ENCODE peak calls at places on chromosomes 1 and 21, in six cellular contexts. Z is astrocyte of the cerebellum, X is uterus, I is K562, G is WERI-Rb-1, C is upper lobe of left lung. B is an unnamed sample.

GRCh38 chr1:3471356-3472087 is 17.1 kb downstream of the ARHGEF16 start:
- DNase-seq in C (no peak), G (peak), I (peak), X (no peak), Z (no peak), B (no peak)

GRCh38 chr1:236854602-236854978 is 59.5 kb downstream of the MTR start:
- DNase-seq in G (no peak), C (no peak), Z (peak), I (no peak), X (no peak), B (no peak)

GRCh38 chr1:47684964-47685762 is 247.3 kb downstream of the FOXD2 start:
- DNase-seq in G (no peak), Z (peak), X (no peak), C (no peak), I (no peak), B (no peak)

GRCh38 chr1:153345187-153346066 is 3.2 kb downstream of the PGLYRP4 start:
- DNase-seq in G (peak), C (no peak), I (no peak), X (no peak), Z (no peak), B (no peak)

GRCh38 chr1:179082308-179083030 is 599 bp downstream of the TOR3A start:
- DNase-seq in G (peak), I (peak), Z (no peak), X (no peak), C (peak), B (no peak)

GRCh38 chr1:199932462-199932861 is 95.0 kb upstream of the NR5A2 start:
- DNase-seq in G (no peak), C (no peak), Z (no peak), I (no peak), X (no peak), B (no peak)

GRCh38 chr1:116310172-116310571 is 62.9 kb upstream of the ATP1A1 start:
- DNase-seq in C (no peak), X (no peak), Z (no peak), G (no peak), I (no peak), B (no peak)

GRCh38 chr1:93615201-93616150 is 66.2 kb downstream of the BCAR3 start:
- DNase-seq in C (no peak), G (no peak), I (peak), X (no peak), Z (peak), B (peak)

GRCh38 chr21:46458315-46459023 is at the start of gene DIP2A:
- DNase-seq in X (peak), C (peak), I (peak), Z (peak), G (peak), B (peak)

GRCh38 chr21:39673736-39674135 is 61.0 kb downstream of the B3GALT5 start:
- DNase-seq in X (no peak), C (no peak), Z (no peak), G (no peak), I (no peak), B (no peak)

GRCh38 chr1:25120286-25120685 is 112.0 kb downstream of the SYF2 start:
- DNase-seq in G (no peak), I (no peak), Z (no peak), X (no peak), C (no peak), B (no peak)

GRCh38 chr21:20875741-20876140 is 122.5 kb upstream of the NCAM2 start:
- DNase-seq in G (no peak), I (no peak), X (no peak), C (no peak), Z (no peak), B (no peak)

GRCh38 chr1:106406114-106406513 is 650.4 kb upstream of the PRMT6 start:
- DNase-seq in X (no peak), G (no peak), C (no peak), Z (no peak), I (no peak), B (no peak)

GRCh38 chr1:71196685-71197084 is 115.8 kb upstream of the ZRANB2 start:
- DNase-seq in I (no peak), C (no peak), G (no peak), X (no peak), Z (peak), B (peak)

GRCh38 chr1:25503551-25504426 is 39.6 kb upstream of the LDLRAP1 start:
- DNase-seq in G (peak), Z (no peak), C (peak), I (no peak), X (no peak), B (no peak)

GRCh38 chr1:202343652-202344349 is 2.1 kb upstream of the UBE2T start:
- DNase-seq in G (no peak), X (no peak), C (no peak), Z (peak), I (peak), B (no peak)

GRCh38 chr21:21458124-21458631 is 460.0 kb downstream of the NCAM2 start:
- DNase-seq in X (no peak), G (no peak), Z (no peak), C (no peak), I (no peak), B (no peak)

GRCh38 chr1:19866758-19867157 is 15.4 kb upstream of the OTUD3 start:
- DNase-seq in Z (no peak), X (no peak), G (no peak), C (no peak), I (no peak), B (no peak)

GRCh38 chr1:172902861-172903381 is 147.8 kb downstream of the TNFSF18 start:
- DNase-seq in X (no peak), I (no peak), C (no peak), G (no peak), Z (peak), B (no peak)

GRCh38 chr21:35989185-35989735 is 71.1 kb downstream of the SETD4 start:
- DNase-seq in C (peak), G (no peak), Z (no peak), X (no peak), I (no peak), B (no peak)

GRCh38 chr1:4613606-4614370 is 40.6 kb upstream of the AJAP1 start:
- DNase-seq in G (no peak), X (no peak), I (no peak), C (no peak), Z (no peak), B (no peak)

GRCh38 chr1:66244429-66244828 is 289.5 kb upstream of the SGIP1 start:
- DNase-seq in X (no peak), G (no peak), C (no peak), Z (no peak), I (no peak), B (no peak)

GRCh38 chr1:55959136-55959548 is 620.2 kb downstream of the PLPP3 start:
- DNase-seq in G (no peak), X (no peak), C (no peak), Z (no peak), I (no peak), B (no peak)

GRCh38 chr1:53986458-53986857 is 31.5 kb downstream of the LDLRAD1 start:
- DNase-seq in I (no peak), C (no peak), X (no peak), G (no peak), Z (no peak), B (no peak)

GRCh38 chr1:89351622-89352311 is 12.1 kb upstream of the GBP6 start:
- DNase-seq in I (no peak), Z (no peak), G (no peak), X (no peak), C (no peak), B (no peak)

GRCh38 chr1:85203573-85204169 is 2.9 kb upstream of the SYDE2 start:
- DNase-seq in G (no peak), I (no peak), C (no peak), Z (no peak), X (no peak), B (no peak)

GRCh38 chr1:165843304-165843703 is 15.9 kb downstream of the UCK2 start:
- DNase-seq in I (no peak), Z (no peak), G (no peak), C (no peak), X (no peak), B (no peak)

GRCh38 chr1:151199860-151200581 is 1.7 kb downstream of the PIP5K1A start:
- DNase-seq in Z (peak), G (no peak), X (peak), I (peak), C (no peak), B (peak)

GRCh38 chr1:17207540-17207939 is 2.6 kb downstream of the PADI1 start:
- DNase-seq in G (peak), Z (no peak), I (no peak), C (no peak), X (no peak), B (no peak)

GRCh38 chr1:63921357-63921756 is 147.5 kb downstream of the ROR1 start:
- DNase-seq in Z (no peak), G (no peak), C (no peak), I (no peak), X (no peak), B (no peak)
- H3K4me3 ChIP-seq in Z (no peak), G (no peak), C (no peak), I (no peak), X (no peak), B (no peak)

GRCh38 chr21:45347048-45347711 is 57.8 kb upstream of the COL18A1 start:
- DNase-seq in I (no peak), X (no peak), C (no peak), G (no peak), Z (no peak), B (no peak)
- TF ChIP-seq CTCF in I (no peak), X (no peak), C (no peak), G (peak), Z (peak), B (no peak)

DNA sequence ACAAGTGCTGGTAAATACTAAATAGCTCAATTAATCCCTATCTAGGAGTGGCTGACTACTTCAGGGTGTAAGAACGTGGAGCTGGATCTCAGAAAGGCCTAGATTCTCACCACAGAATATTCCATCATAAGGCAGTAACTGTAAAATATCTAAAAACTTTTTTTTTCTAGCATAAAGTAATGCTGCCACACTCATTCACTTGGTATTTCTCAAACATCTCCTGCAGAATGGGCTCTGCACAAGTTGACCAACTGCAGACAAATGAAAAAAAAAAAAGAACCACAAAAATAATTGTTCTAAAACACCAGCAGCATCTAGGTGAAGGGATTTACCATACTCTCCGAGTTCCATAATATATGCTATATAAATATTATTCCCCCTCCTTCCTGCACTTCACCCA is 9.0 kb downstream of the VSIG8 start:
- DNase-seq in X (no peak), I (no peak), G (no peak), C (no peak), Z (no peak), B (no peak)
- H3K4me3 ChIP-seq in X (no peak), I (no peak), G (no peak), C (no peak), Z (no peak), B (no peak)

GRCh38 chr1:206608108-206608698 is 4.1 kb downstream of the EIF2D start:
- DNase-seq in I (peak), C (no peak), X (no peak), Z (no peak), G (peak), B (no peak)
- TF ChIP-seq CTCF in I (peak), C (peak), X (peak), Z (peak), G (peak), B (peak)

GRCh38 chr1:30358510-30358909 is 364.9 kb downstream of the MATN1 start:
- DNase-seq in C (no peak), I (no peak), G (peak), Z (no peak), X (no peak), B (no peak)

GRCh38 chr1:30356839-30357238 is 366.5 kb downstream of the MATN1 start:
- DNase-seq in I (no peak), G (no peak), X (no peak), Z (no peak), C (no peak), B (no peak)

GRCh38 chr1:30359821-30360220 is 363.6 kb downstream of the MATN1 start:
- DNase-seq in Z (no peak), G (no peak), X (no peak), C (no peak), I (no peak), B (no peak)

GRCh38 chr1:30353637-30354036 is 369.7 kb downstream of the MATN1 start:
- DNase-seq in X (no peak), C (no peak), G (no peak), Z (no peak), I (no peak), B (no peak)

GRCh38 chr1:30354410-30354809 is 369.0 kb downstream of the MATN1 start:
- DNase-seq in Z (no peak), I (no peak), G (no peak), X (no peak), C (no peak), B (no peak)
- H3K4me3 ChIP-seq in Z (no peak), I (no peak), G (no peak), X (no peak), C (no peak), B (no peak)

GRCh38 chr1:224434447-224435317 is at the start of gene WDR26:
- DNase-seq in I (peak), C (peak), G (peak), X (peak), Z (peak), B (no peak)
- TF ChIP-seq CTCF in I (peak), C (peak), G (peak), X (peak), Z (no peak), B (no peak)

GRCh38 chr1:113811353-113811887 is 856 bp downstream of the RSBN1 start:
- DNase-seq in X (no peak), C (peak), G (peak), I (peak), Z (no peak), B (no peak)

GRCh38 chr1:113805639-113806038 is 6.6 kb downstream of the RSBN1 start:
- DNase-seq in Z (no peak), I (no peak), G (no peak), C (no peak), X (no peak), B (no peak)

GRCh38 chr1:113809651-113810602 is 2.3 kb downstream of the RSBN1 start:
- DNase-seq in I (no peak), X (no peak), C (no peak), Z (no peak), G (no peak), B (no peak)

GRCh38 chr1:113805256-113805531 is 7.1 kb downstream of the RSBN1 start:
- DNase-seq in Z (no peak), I (no peak), G (no peak), X (no peak), C (no peak), B (no peak)

DNA sequence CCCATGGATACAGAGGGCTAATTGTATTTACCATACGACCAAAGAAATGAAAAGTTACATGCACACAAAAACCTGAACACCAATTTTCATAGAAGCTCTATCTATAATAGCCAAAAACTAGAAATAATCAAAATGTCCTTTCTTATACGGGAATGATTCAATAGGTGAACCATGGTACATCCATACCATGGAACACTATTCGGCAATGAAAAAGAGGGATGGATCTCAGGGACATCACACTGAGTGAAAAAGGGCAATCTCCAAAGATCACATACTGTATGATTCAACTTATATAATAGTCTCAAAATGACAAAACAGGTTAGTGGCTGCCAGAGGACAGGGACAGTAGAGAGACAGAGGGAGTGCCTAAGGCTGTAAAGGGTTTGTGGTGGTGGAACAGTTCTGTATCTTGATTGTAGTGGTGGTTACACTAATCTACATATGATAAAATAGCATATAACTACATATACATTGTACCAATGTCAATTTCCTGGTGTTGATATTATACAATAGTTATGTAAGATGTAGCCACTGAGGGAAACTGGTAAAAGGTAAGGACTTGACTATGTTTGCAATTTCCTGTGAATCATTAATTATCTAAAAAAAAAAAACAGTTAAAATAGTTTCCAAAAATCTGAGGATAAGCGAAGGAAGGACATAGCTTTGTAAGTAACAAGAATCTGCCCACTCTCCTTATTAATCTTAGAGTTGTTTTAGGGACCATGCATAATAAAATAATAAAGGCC is 3.7 kb downstream of the RSBN1 start:
- DNase-seq in C (no peak), Z (no peak), X (no peak), I (no peak), G (no peak), B (no peak)
- H3K4me3 ChIP-seq in C (no peak), Z (no peak), X (no peak), I (peak), G (no peak), B (no peak)

GRCh38 chr1:1550591-1551432 is 10.4 kb upstream of the TMEM240 start:
- DNase-seq in Z (no peak), G (peak), X (no peak), I (no peak), C (no peak), B (no peak)
- TF ChIP-seq CTCF in Z (peak), G (peak), X (peak), I (peak), C (peak), B (peak)

GRCh38 chr1:2212542-2213491 is 15.3 kb upstream of the SKI start:
- DNase-seq in G (no peak), X (peak), I (peak), C (peak), Z (peak), B (peak)
- H3K4me3 ChIP-seq in G (no peak), X (peak), I (no peak), C (peak), Z (peak), B (peak)

B was measured in HFF-Myc.